ENCODE peak calls at places on chromosomes 1 and 21, in nine cellular contexts. Q is Peyer's patch, K is mammary epithelial cell, C is esophagus squamous epithelium, I is epithelial cell of esophagus, U is fibroblast of lung, F is pancreas, M is neuronal stem cell, E is endothelial cell of umbilical vein. Y is an unnamed sample.

GRCh38 chr1:210687582-210688279 is 359.0 kb downstream of the HHAT start:
- DNase-seq in Q (no peak), K (no peak), C (no peak), I (no peak), U (peak; percentile 79), F (no peak), M (no peak), E (no peak), Y (no peak)

GRCh38 chr1:21861602-21862429 is 49.8 kb downstream of the LDLRAD2 start:
- DNase-seq in Q (no peak), K (peak; percentile 57), C (no peak), I (peak; percentile 66), U (peak; percentile 68), F (no peak), M (no peak), E (no peak), Y (no peak)

GRCh38 chr1:25837253-25837875 is 17.6 kb downstream of the MTFR1L start:
- DNase-seq in Q (no peak), K (peak; percentile 22), C (no peak), I (peak; percentile 58), U (no peak), F (no peak), M (no peak), E (no peak), Y (no peak)

GRCh38 chr1:66331641-66332523 is 202.1 kb upstream of the SGIP1 start:
- DNase-seq in Q (peak; percentile 65), K (peak; percentile 75), C (no peak), I (peak; percentile 71), U (peak; percentile 85), F (peak; percentile 45), M (peak; percentile 43), E (peak; percentile 97), Y (peak; percentile 75)

GRCh38 chr21:36829116-36829515 is 130.2 kb downstream of the SIM2 start:
- DNase-seq in Q (no peak), K (no peak), C (no peak), I (no peak), U (no peak), F (no peak), M (no peak), E (no peak), Y (no peak)

GRCh38 chr1:99465176-99465900 is 180.6 kb upstream of the PALMD start:
- DNase-seq in Q (no peak), K (peak; percentile 70), C (no peak), I (peak; percentile 63), U (peak; percentile 93), F (no peak), M (no peak), E (no peak), Y (peak; percentile 85)

GRCh38 chr1:26239936-26240335 is 5.9 kb downstream of the CEP85 start:
- DNase-seq in Q (no peak), K (no peak), C (no peak), I (no peak), U (peak; percentile 83), F (no peak), M (no peak), E (no peak), Y (no peak)

GRCh38 chr21:27275294-27275927 is 308.5 kb upstream of the ADAMTS5 start:
- DNase-seq in Q (no peak), K (peak; percentile 74), C (no peak), I (peak; percentile 78), U (peak; percentile 76), F (no peak), M (no peak), E (no peak), Y (peak; percentile 65)

GRCh38 chr1:32468791-32469190 is 3.9 kb downstream of the ZBTB8B start:
- DNase-seq in Q (no peak), K (no peak), C (no peak), I (no peak), U (no peak), F (no peak), M (no peak), E (no peak), Y (no peak)

GRCh38 chr1:32464191-32464715 is 619 bp upstream of the ZBTB8B start:
- DNase-seq in Q (no peak), K (peak; percentile 21), C (no peak), I (peak; percentile 37), U (peak; percentile 27), F (no peak), M (peak; percentile 35), E (peak; percentile 42), Y (no peak)

GRCh38 chr1:32465541-32466002 is 700 bp downstream of the ZBTB8B start:
- DNase-seq in Q (no peak), K (no peak), C (no peak), I (no peak), U (no peak), F (no peak), M (no peak), E (no peak), Y (no peak)

GRCh38 chr1:32466761-32467160 is 1.9 kb downstream of the ZBTB8B start:
- DNase-seq in Q (no peak), K (no peak), C (no peak), I (no peak), U (no peak), F (no peak), M (no peak), E (no peak), Y (no peak)

DNA sequence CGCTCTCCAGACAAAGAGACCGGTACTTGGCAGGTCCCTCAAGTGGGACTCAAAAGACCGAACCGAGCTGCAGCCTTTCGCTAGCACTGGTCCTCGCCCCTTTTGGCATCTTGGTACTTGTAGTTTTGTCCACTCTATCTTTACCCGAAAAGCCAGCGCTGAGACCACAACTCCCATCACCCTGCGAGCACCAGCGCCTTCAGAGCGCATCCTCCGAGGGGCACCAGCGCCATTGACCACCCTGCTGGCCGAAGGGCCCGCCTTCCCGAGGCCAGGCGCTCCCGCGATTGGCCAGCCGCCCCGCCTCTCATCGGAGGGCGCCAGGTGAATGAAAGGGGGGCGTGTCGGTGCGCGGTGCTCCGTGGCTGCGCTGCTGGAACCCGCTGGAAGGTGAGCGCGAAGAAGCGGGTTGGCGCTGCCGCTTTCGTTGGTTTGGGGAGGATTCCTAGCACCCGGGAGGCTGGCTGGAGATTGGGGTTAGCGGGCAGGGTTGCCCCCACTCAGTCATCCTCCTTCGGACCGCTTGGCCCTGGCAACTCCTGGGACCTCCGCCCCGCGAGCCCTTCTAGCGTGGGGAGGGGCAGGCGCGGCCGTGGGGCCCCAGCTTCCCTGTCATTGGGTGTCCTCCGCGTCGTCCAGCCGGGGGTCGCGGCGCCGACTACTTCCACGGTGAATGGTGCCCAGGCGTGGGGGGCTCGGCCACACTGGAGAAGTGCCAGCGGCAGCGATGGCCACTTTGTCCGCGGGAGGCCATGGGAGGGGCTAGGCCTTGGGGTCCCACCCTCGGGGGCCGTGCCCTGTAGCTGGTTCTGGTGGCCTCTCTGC is at the start of gene ZBTB8B:
- DNase-seq in Q (no peak), K (peak; percentile 70), C (no peak), I (peak; percentile 63), U (peak; percentile 68), F (peak; percentile 90), M (peak; percentile 93), E (peak; percentile 68), Y (peak; percentile 26)
- H3K4me3 ChIP-seq in Q (peak within 1 kb of the TSS; percentile 10), K (peak within 1 kb of the TSS; percentile 55), C (peak within 1 kb of the TSS; percentile 60), I (peak within 1 kb of the TSS; percentile 48), U (peak within 1 kb of the TSS; percentile 48), F (peak within 1 kb of the TSS; percentile 33), M (peak within 1 kb of the TSS; percentile 76), E (peak within 1 kb of the TSS; percentile 12), Y (peak within 1 kb of the TSS; percentile 58)

GRCh38 chr1:4771721-4772120 is 117.3 kb downstream of the AJAP1 start:
- DNase-seq in Q (no peak), K (no peak), C (no peak), I (no peak), U (no peak), F (no peak), M (no peak), E (no peak), Y (no peak)
- H3K4me3 ChIP-seq in Q (no peak overlapping the region), K (no peak overlapping the region), C (no peak overlapping the region), I (no peak overlapping the region), U (no peak overlapping the region), F (no peak overlapping the region), M (no peak overlapping the region), E (no peak overlapping the region), Y (no peak overlapping the region)

GRCh38 chr1:236280438-236281285 is 1.1 kb downstream of the ERO1B start:
- DNase-seq in Q (peak; percentile 41), K (peak; percentile 5), C (no peak), I (no peak), U (no peak), F (peak; percentile 67), M (peak; percentile 8), E (no peak), Y (no peak)

GRCh38 chr1:236284291-236284711 is 2.5 kb upstream of the ERO1B start:
- DNase-seq in Q (no peak), K (no peak), C (no peak), I (no peak), U (no peak), F (no peak), M (peak; percentile 39), E (no peak), Y (no peak)

GRCh38 chr1:236281286-236282158 is at the start of gene ERO1B:
- DNase-seq in Q (peak; percentile 99), K (peak; percentile 93), C (peak; percentile 75), I (peak; percentile 97), U (peak; percentile 93), F (peak; percentile 98), M (peak; percentile 98), E (peak; percentile 95), Y (peak; percentile 82)

GRCh38 chr1:236282719-236283118 is 961 bp upstream of the ERO1B start:
- DNase-seq in Q (no peak), K (no peak), C (no peak), I (no peak), U (no peak), F (no peak), M (no peak), E (no peak), Y (no peak)

DNA sequence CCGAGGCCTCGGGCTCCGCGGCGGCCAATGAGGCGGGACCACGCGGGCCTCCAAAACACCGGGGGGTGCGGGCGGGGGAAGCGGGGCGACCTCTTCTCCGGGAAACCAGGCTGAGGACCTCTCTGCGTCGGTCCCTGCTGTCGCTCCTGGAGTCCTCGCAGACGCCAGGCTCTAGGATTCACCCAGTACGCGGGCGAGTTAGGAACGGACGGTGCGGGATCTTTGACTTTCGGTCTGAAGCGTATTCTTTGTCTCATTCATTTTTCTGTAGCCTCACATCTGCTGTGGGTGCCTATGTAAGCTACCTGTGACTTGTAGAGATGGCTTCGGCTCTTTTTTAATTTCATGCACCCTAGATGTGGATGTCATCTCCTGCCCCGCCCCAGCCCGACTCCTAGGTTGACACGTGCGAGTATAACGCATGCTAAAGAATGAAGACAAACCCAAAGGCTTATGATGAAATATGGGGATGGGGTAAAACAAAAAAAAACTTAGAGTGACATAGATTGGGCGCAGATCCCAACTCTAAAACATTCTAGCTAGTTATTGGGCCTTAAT is 480 bp upstream of the ERO1B start:
- DNase-seq in Q (peak; percentile 50), K (no peak), C (no peak), I (peak; percentile 33), U (no peak), F (no peak), M (no peak), E (no peak), Y (no peak)
- H3K4me3 ChIP-seq in Q (peak overlapping the region; percentile 88), K (peak overlapping the region; percentile 74), C (peak overlapping the region; percentile 83), I (peak overlapping the region; percentile 76), U (peak overlapping the region; percentile 79), F (peak overlapping the region; percentile 95), M (peak overlapping the region; percentile 68), E (peak overlapping the region; percentile 23), Y (peak overlapping the region; percentile 92)

DNA sequence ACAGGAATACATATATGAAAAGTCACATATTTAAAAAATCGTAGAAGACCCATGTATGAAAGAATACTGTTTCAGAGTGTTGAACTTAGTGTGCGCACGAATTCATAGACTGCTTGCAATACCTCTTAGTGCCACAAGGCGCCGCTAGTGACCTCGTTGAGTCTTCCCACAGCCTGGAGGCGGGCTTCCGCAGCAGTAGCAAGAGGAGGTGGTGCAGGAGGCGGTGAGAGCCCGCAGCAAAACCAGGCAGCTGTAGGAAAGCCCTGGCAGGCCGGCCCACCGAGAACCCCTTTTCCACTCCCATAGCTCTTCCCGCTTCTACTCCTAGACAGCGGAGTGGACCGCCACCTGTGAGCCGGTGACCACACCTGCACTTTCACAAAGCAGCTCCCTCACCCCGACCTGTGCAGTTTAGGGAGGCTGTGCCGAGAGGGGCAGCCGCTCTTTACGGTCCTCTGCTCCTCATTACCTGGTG is 23.5 kb downstream of the MTARC1 start:
- DNase-seq in Q (peak; percentile 72), K (no peak), C (peak; percentile 8), I (peak; percentile 78), U (peak; percentile 63), F (peak; percentile 92), M (peak; percentile 79), E (peak; percentile 82), Y (no peak)
- H3K4me3 ChIP-seq in Q (peak overlapping the region; percentile 12), K (no peak overlapping the region), C (peak overlapping the region; percentile 58), I (peak overlapping the region; percentile 21), U (no peak overlapping the region), F (no peak overlapping the region), M (no peak overlapping the region), E (no peak overlapping the region), Y (peak overlapping the region; percentile 34)

Y was measured in skeletal muscle cell.